ENCODE peak calls at places on chromosomes 12 and 14, in seven cellular contexts. E, W, G, N, D, P and T are unnamed samples. For H3K4me1, the result is how much of the 10 kb centered on the place peaks cover.

GRCh38 chr12:132740313-132740646 is 21.4 kb downstream of the ANKLE2 start:
- DNase-seq in E (no peak), W (no peak), G (no peak), N (no peak), D (no peak), P (no peak), T (no peak)

GRCh38 chr12:93315907-93316622 is 61.7 kb upstream of the NUDT4 start:
- DNase-seq in E (peak), W (no peak), G (no peak), N (no peak), D (no peak), P (no peak), T (no peak)

GRCh38 chr12:79344855-79345840 is 345.6 kb downstream of the PAWR start:
- DNase-seq in E (peak), W (no peak), G (peak), N (peak), D (peak), P (no peak), T (no peak)

GRCh38 chr12:95790025-95790911 is at the start of gene NTN4:
- DNase-seq in E (peak), W (no peak), G (peak), N (no peak), D (peak), P (peak), T (peak)

GRCh38 chr12:13000616-13000934 is 510 bp upstream of the HEBP1 start:
- DNase-seq in E (no peak), W (no peak), G (peak), N (no peak), D (no peak), P (peak), T (peak)

GRCh38 chr14:99402283-99402648 is 78.4 kb downstream of the SETD3 start:
- DNase-seq in E (no peak), W (no peak), G (no peak), N (no peak), D (peak), P (no peak), T (no peak)

GRCh38 chr12:16393126-16393525 is 45.7 kb downstream of the MGST1 start:
- DNase-seq in E (no peak), W (no peak), G (no peak), N (no peak), D (no peak), P (no peak), T (no peak)

GRCh38 chr12:67991158-67991557 is 1.9 kb downstream of the IFNG-AS1 start:
- DNase-seq in E (no peak), W (no peak), G (no peak), N (no peak), D (no peak), P (no peak), T (peak)

GRCh38 chr14:75454963-75455546 is 27.2 kb downstream of the JDP2 start:
- DNase-seq in E (peak), W (no peak), G (peak), N (peak), D (peak), P (no peak), T (peak)

GRCh38 chr14:56598519-56598918 is 18.9 kb downstream of the TMEM260 start:
- DNase-seq in E (no peak), W (no peak), G (no peak), N (no peak), D (no peak), P (no peak), T (no peak)

GRCh38 chr12:22765731-22766130 is 140.8 kb downstream of the ETNK1 start:
- DNase-seq in E (no peak), W (no peak), G (no peak), N (no peak), D (no peak), P (no peak), T (no peak)

GRCh38 chr12:2017724-2018337 is 13.6 kb upstream of the DCP1B start:
- DNase-seq in E (peak), W (no peak), G (no peak), N (no peak), D (no peak), P (no peak), T (no peak)

GRCh38 chr12:82645414-82645813 is 41.3 kb upstream of the TMTC2 start:
- DNase-seq in E (no peak), W (no peak), G (no peak), N (no peak), D (no peak), P (no peak), T (no peak)

DNA sequence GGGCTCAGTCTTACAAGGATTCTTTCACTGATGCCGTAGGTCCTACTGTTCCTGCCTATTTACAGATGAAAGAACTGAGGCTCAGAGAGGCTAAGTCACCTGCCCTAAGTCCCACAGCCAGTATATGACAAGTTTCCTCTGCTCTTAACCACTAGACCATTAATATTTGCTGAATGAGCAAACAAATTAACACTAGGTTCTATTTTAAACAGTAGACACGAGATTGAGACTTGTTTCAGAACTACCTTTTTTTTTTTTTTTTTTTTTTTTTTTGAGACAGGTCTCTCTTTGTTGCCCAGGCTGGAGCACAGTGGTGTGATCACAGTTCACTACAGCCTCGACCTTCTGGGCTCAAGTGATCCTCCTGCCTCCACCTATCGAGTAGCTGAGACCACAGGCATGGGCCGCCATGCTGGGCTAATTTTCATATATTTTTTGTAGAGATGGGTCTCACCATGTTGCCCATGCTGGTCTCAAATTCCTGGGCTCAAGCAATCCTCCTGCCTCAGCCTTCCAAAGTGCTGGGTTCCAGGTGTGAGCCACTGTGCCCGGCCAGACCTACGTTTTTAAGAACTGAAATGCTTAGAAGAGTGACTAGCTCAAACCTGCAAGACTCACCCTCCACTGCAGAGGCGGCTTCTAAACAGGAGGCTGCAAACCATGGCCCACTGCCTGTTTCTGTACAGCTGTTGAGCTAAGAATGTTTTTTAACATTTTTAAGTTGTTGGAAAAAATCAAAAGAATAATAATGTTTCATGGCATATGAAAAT is 12.9 kb downstream of the SYNE3 start:
- DNase-seq in E (no peak), W (no peak), G (no peak), N (no peak), D (no peak), P (no peak), T (no peak)
- H3K4me1 ChIP-seq in E (under half), W (half or more), G (half or more), N (under half), D (half or more), P (half or more), T (under half)

GRCh38 chr14:82070753-82071152 is 537.1 kb upstream of the SEL1L start:
- DNase-seq in E (no peak), W (no peak), G (no peak), N (no peak), D (no peak), P (no peak), T (no peak)
- H3K4me1 ChIP-seq in E (under half), W (under half), G (under half), N (under half), D (under half), P (under half), T (under half)

GRCh38 chr14:102184678-102185040 is 45.0 kb downstream of the WDR20 start:
- DNase-seq in E (no peak), W (no peak), G (no peak), N (no peak), D (peak), P (no peak), T (no peak)

GRCh38 chr14:102183922-102184677 is 44.4 kb downstream of the WDR20 start:
- DNase-seq in E (no peak), W (no peak), G (no peak), N (no peak), D (peak), P (no peak), T (no peak)

GRCh38 chr14:102181187-102181586 is 41.5 kb downstream of the WDR20 start:
- DNase-seq in E (no peak), W (no peak), G (no peak), N (no peak), D (no peak), P (no peak), T (no peak)

GRCh38 chr14:102182190-102182589 is 42.5 kb downstream of the WDR20 start:
- DNase-seq in E (peak), W (no peak), G (peak), N (peak), D (no peak), P (no peak), T (peak)

DNA sequence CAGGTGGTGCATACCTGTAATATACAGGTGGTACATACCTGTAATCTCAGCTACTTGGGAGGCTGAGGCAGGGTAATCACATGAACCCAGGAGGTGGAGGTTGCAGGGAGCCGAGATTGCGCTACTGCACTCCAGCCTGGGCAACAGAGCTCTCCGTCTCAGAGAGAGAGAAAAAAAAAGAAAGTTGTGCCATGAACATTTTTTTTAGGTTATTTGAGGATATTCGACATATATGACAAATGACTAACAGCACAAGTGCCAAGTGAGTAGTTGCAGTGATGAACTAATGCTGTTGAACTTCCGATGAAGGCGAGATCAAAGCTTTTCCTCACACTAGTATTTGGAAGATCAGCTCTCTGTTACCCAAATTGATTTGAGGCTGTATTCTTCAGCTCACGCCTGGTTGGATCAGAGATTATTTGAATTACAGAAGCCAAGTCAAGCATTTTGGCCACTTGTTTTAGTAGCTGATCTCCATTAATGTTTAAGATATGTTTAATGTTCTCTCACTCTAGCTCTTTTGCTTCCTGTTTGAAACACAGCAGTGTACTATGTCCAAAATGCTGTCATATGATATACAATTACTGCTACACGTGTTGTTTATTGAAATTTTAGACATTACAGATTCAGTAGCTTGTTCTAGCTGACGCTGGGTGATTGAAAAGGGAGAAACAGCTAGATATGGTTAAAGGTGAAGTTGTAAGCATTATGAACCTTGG is 43.4 kb downstream of the WDR20 start:
- DNase-seq in E (no peak), W (no peak), G (no peak), N (peak), D (no peak), P (no peak), T (no peak)
- H3K4me1 ChIP-seq in E (under half), W (under half), G (under half), N (under half), D (under half), P (half or more), T (under half)

GRCh38 chr12:108561852-108562347 is 496 bp upstream of the ISCU start:
- DNase-seq in E (no peak), W (no peak), G (no peak), N (no peak), D (no peak), P (no peak), T (no peak)

GRCh38 chr12:108562348-108563134 is at the start of gene ISCU:
- DNase-seq in E (peak), W (peak), G (peak), N (peak), D (peak), P (peak), T (peak)

GRCh38 chr12:108564724-108565123 is 2.3 kb downstream of the ISCU start:
- DNase-seq in E (no peak), W (no peak), G (no peak), N (no peak), D (no peak), P (no peak), T (no peak)

GRCh38 chr12:108563804-108564151 is 1.4 kb downstream of the ISCU start:
- DNase-seq in E (no peak), W (no peak), G (no peak), N (no peak), D (no peak), P (no peak), T (no peak)

DNA sequence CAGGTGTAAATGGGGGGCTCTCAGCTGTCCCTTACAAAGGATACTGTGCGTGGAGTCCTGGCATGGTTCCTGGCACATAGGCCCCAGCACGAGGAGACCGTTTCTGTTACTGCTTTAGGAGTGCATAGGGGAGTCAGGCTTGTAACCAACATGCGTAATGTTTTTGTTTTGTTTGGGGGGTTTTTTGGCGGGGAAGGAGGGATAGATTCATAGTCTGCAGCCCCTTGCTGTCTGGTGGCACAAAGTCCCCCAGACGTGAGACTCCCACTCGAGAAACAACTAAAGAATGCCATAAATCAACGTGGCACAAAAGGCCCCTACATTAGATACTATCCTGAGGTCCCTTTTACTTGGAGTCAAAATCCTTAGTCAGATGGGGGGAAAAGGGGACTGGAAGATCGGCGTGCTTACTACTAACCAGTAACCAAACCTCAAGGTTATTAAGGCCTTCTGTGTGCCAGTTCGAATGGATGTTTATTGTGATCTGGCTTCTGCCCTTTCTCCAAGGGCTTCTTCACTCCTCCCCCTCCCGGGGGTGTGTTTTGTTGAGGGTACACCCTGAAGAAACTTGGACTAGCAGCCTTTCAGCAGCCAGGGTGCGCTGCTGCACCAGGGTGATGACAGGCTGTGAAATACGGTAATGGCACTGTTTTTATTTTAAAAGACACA is 873 bp downstream of the ISCU start:
- DNase-seq in E (peak), W (peak), G (peak), N (peak), D (peak), P (peak), T (peak)
- H3K4me1 ChIP-seq in E (under half), W (half or more), G (half or more), N (under half), D (under half), P (under half), T (under half)

GRCh38 chr12:124749725-124750124 is 113.9 kb downstream of the SCARB1 start:
- DNase-seq in E (no peak), W (no peak), G (no peak), N (no peak), D (no peak), P (no peak), T (peak)

GRCh38 chr12:124752437-124753229 is 111.0 kb downstream of the SCARB1 start:
- DNase-seq in E (no peak), W (no peak), G (peak), N (no peak), D (no peak), P (no peak), T (peak)

GRCh38 chr12:124750787-124751471 is 112.7 kb downstream of the SCARB1 start:
- DNase-seq in E (no peak), W (no peak), G (no peak), N (no peak), D (peak), P (no peak), T (peak)

GRCh38 chr12:124751654-124752355 is 111.9 kb downstream of the SCARB1 start:
- DNase-seq in E (no peak), W (no peak), G (no peak), N (no peak), D (no peak), P (no peak), T (peak)

DNA sequence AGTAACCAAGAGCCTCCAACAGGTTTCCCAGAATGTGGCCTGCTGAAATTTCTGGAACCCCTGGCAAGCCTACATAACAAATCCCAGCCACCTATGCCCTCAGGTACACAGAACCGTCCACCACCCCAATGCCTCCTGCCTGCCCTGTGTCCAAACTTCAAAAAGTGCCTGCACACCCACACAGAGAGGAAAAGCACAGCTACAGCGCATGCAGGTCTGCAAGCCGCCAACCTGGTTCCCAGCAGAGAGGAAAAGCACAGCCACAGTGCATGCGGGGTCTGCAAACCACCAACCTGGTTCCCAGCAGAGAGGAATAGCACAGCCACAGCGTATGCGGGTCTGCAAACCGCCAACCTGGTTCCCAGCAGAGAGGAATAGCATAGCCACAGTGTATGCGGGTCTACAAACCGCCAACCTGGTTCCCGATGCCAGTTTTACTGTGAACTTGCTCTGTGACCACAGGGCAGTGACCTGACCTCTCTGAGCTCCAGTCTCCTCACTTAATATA is 113.5 kb downstream of the SCARB1 start:
- DNase-seq in E (no peak), W (no peak), G (no peak), N (no peak), D (peak), P (no peak), T (no peak)
- H3K4me1 ChIP-seq in E (under half), W (under half), G (under half), N (under half), D (under half), P (under half), T (under half)

GRCh38 chr14:104691546-104692260 is 2.3 kb downstream of the INF2 start:
- DNase-seq in E (no peak), W (no peak), G (no peak), N (no peak), D (no peak), P (no peak), T (no peak)
- H3K4me1 ChIP-seq in E (under half), W (half or more), G (under half), N (under half), D (under half), P (half or more), T (under half)

GRCh38 chr12:103765322-103765721 is 75.7 kb downstream of the NT5DC3 start:
- DNase-seq in E (no peak), W (no peak), G (no peak), N (no peak), D (no peak), P (no peak), T (no peak)
- H3K4me1 ChIP-seq in E (under half), W (under half), G (under half), N (under half), D (under half), P (under half), T (under half)

DNA sequence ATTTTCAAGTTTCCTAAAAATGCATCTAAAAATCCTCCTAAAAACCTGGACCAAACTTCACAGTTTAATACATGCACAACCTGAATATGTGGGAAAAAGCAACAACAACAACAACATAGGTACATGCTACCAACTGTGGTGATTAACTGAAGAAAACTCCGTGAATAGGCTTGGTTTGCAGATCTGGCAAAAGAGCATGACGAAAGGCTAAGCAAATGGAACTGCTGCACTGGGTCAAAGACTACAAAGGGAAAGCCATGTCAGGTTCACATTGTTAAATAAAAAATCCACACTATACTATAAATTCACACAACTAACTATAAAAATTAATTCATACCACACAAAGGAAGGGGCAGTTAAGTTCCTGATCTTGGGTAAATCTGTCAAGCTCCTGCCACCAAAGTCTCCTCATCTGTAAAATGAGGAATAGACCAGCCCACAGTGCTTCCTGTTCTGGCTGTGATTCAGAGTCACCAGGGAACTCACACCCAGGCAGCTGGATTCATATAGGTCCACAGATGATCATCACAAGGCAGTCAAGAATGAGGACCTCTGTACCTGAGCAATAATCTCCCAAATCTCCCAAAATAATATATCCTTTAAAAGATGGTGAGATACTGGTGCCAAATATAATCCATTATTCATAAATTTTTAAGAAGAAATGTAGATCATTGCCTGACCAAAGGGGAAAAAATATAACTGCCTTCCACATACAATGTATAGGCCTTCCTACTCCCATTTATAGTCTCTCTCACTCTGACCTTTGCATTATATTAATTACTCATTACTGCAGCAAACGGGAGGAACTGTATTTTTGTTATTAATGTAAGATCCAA is 7.0 kb downstream of the CORO1C start:
- DNase-seq in E (peak), W (no peak), G (no peak), N (no peak), D (no peak), P (no peak), T (no peak)
- H3K4me1 ChIP-seq in E (under half), W (under half), G (half or more), N (half or more), D (under half), P (half or more), T (half or more)

GRCh38 chr12:49662998-49663843 is 39.9 kb downstream of the PRPF40B start:
- DNase-seq in E (peak), W (peak), G (peak), N (peak), D (peak), P (no peak), T (peak)
- H3K4me1 ChIP-seq in E (under half), W (half or more), G (under half), N (under half), D (under half), P (under half), T (under half)